ENCODE peak calls at places on chromosomes 11 and 22, in five cellular contexts. One of them, this sample, is unnamed. For H3K9me3 and H3K4me1, the result is how much of the 10 kb centered on the place peaks cover.

GRCh38 chr22:17381237-17381913 is 12.1 kb downstream of the CECR2 start:
- DNase-seq in lower lobe of right lung: no peak
- DNase-seq in cardiac muscle cell: no peak
- DNase-seq in iPS DF 6.9: no peak
- DNase-seq in A549: no peak
- DNase-seq in this sample: no peak

GRCh38 chr22:41927813-41928212 is 1.2 kb upstream of the TNFRSF13C start:
- DNase-seq in iPS DF 6.9: no peak
- DNase-seq in lower lobe of right lung: no peak
- DNase-seq in cardiac muscle cell: no peak
- DNase-seq in A549: no peak
- DNase-seq in this sample: no peak

GRCh38 chr11:71452354-71453020 is 516 bp upstream of the NADSYN1 start:
- DNase-seq in iPS DF 6.9: no peak
- DNase-seq in A549: no peak
- DNase-seq in lower lobe of right lung: peak
- DNase-seq in cardiac muscle cell: peak
- DNase-seq in this sample: peak

GRCh38 chr22:19621372-19622060 is 92.8 kb upstream of the SEPTIN5 start:
- DNase-seq in cardiac muscle cell: no peak
- DNase-seq in iPS DF 6.9: no peak
- DNase-seq in lower lobe of right lung: no peak
- DNase-seq in A549: no peak
- DNase-seq in this sample: no peak

GRCh38 chr22:20728523-20729190 is 45.3 kb upstream of the SERPIND1 start:
- DNase-seq in lower lobe of right lung: no peak
- DNase-seq in A549: no peak
- DNase-seq in cardiac muscle cell: no peak
- DNase-seq in iPS DF 6.9: no peak
- DNase-seq in this sample: no peak

GRCh38 chr11:108733479-108734116 is 68.7 kb downstream of the DDX10 start:
- DNase-seq in iPS DF 6.9: no peak
- DNase-seq in cardiac muscle cell: no peak
- DNase-seq in A549: no peak
- DNase-seq in lower lobe of right lung: no peak
- DNase-seq in this sample: no peak

GRCh38 chr11:58628446-58628845 is 6.0 kb downstream of the CNTF start:
- DNase-seq in lower lobe of right lung: no peak
- DNase-seq in iPS DF 6.9: no peak
- DNase-seq in A549: no peak
- DNase-seq in cardiac muscle cell: no peak
- DNase-seq in this sample: no peak

GRCh38 chr11:2814751-2815150 is 70.8 kb downstream of the CDKN1C start:
- DNase-seq in A549: no peak
- DNase-seq in iPS DF 6.9: no peak
- DNase-seq in cardiac muscle cell: no peak
- DNase-seq in lower lobe of right lung: peak
- DNase-seq in this sample: no peak

GRCh38 chr11:71927813-71928738 is at the start of gene XNDC1N:
- DNase-seq in lower lobe of right lung: peak
- DNase-seq in A549: peak
- DNase-seq in cardiac muscle cell: peak
- DNase-seq in iPS DF 6.9: peak
- DNase-seq in this sample: peak

GRCh38 chr11:11628651-11629050 is 6.8 kb upstream of the GALNT18 start:
- DNase-seq in iPS DF 6.9: no peak
- DNase-seq in lower lobe of right lung: no peak
- DNase-seq in cardiac muscle cell: no peak
- DNase-seq in A549: no peak
- DNase-seq in this sample: no peak

GRCh38 chr11:29161216-29161615 is 855.6 kb downstream of the KCNA4 start:
- DNase-seq in A549: no peak
- DNase-seq in iPS DF 6.9: no peak
- DNase-seq in cardiac muscle cell: no peak
- DNase-seq in lower lobe of right lung: no peak
- DNase-seq in this sample: no peak

GRCh38 chr11:114175706-114176105 is 116.2 kb downstream of the ZBTB16 start:
- DNase-seq in iPS DF 6.9: no peak
- DNase-seq in lower lobe of right lung: no peak
- DNase-seq in cardiac muscle cell: no peak
- DNase-seq in A549: no peak
- DNase-seq in this sample: no peak

GRCh38 chr11:119323532-119324033 is 6.7 kb upstream of the MCAM start:
- DNase-seq in iPS DF 6.9: no peak
- DNase-seq in A549: peak
- DNase-seq in cardiac muscle cell: peak
- DNase-seq in lower lobe of right lung: no peak
- DNase-seq in this sample: peak

GRCh38 chr11:74988541-74989268 is at the start of gene NEU3:
- DNase-seq in lower lobe of right lung: peak
- DNase-seq in A549: peak
- DNase-seq in iPS DF 6.9: peak
- DNase-seq in cardiac muscle cell: peak
- DNase-seq in this sample: peak

GRCh38 chr11:11424696-11425095 is 71.6 kb upstream of the CSNK2A3 start:
- DNase-seq in A549: no peak
- DNase-seq in lower lobe of right lung: no peak
- DNase-seq in iPS DF 6.9: no peak
- DNase-seq in cardiac muscle cell: no peak
- DNase-seq in this sample: no peak

GRCh38 chr11:26578998-26579635 is 7.1 kb upstream of the MUC15 start:
- DNase-seq in iPS DF 6.9: no peak
- DNase-seq in cardiac muscle cell: no peak
- DNase-seq in lower lobe of right lung: no peak
- DNase-seq in A549: no peak
- DNase-seq in this sample: no peak

GRCh38 chr11:78446210-78446609 is 28.6 kb upstream of the GAB2 start:
- DNase-seq in A549: no peak
- DNase-seq in cardiac muscle cell: no peak
- DNase-seq in iPS DF 6.9: no peak
- DNase-seq in lower lobe of right lung: no peak
- DNase-seq in this sample: no peak

GRCh38 chr11:71456294-71456693 is 3.3 kb downstream of the NADSYN1 start:
- DNase-seq in lower lobe of right lung: no peak
- DNase-seq in iPS DF 6.9: no peak
- DNase-seq in A549: no peak
- DNase-seq in cardiac muscle cell: no peak
- DNase-seq in this sample: no peak

GRCh38 chr11:119417726-119418540 is 5.0 kb downstream of the THY1 start:
- DNase-seq in cardiac muscle cell: no peak
- DNase-seq in iPS DF 6.9: no peak
- DNase-seq in A549: no peak
- DNase-seq in lower lobe of right lung: no peak
- DNase-seq in this sample: no peak

GRCh38 chr11:65445604-65446445 is 23.2 kb downstream of the NEAT1 start:
- DNase-seq in iPS DF 6.9: no peak
- DNase-seq in lower lobe of right lung: no peak
- DNase-seq in A549: no peak
- DNase-seq in cardiac muscle cell: no peak
- DNase-seq in this sample: no peak

GRCh38 chr11:95044010-95044409 is 5.2 kb upstream of the KDM4F start:
- DNase-seq in iPS DF 6.9: no peak
- DNase-seq in A549: no peak
- DNase-seq in cardiac muscle cell: no peak
- DNase-seq in lower lobe of right lung: no peak
- DNase-seq in this sample: no peak

GRCh38 chr11:31636983-31637382 is 127.4 kb downstream of the ELP4 start:
- DNase-seq in iPS DF 6.9: no peak
- DNase-seq in cardiac muscle cell: no peak
- DNase-seq in A549: no peak
- DNase-seq in lower lobe of right lung: no peak
- DNase-seq in this sample: no peak

GRCh38 chr11:107182983-107183382 is 164.7 kb upstream of the GUCY1A2 start:
- DNase-seq in A549: no peak
- DNase-seq in lower lobe of right lung: no peak
- DNase-seq in iPS DF 6.9: no peak
- DNase-seq in cardiac muscle cell: no peak
- DNase-seq in this sample: no peak

GRCh38 chr11:128953151-128953550 is 10.5 kb upstream of the TP53AIP1 start:
- DNase-seq in lower lobe of right lung: no peak
- DNase-seq in A549: no peak
- DNase-seq in iPS DF 6.9: no peak
- DNase-seq in cardiac muscle cell: no peak
- DNase-seq in this sample: no peak

GRCh38 chr11:1161410-1162152 is 3.8 kb downstream of the MUC5AC start:
- DNase-seq in iPS DF 6.9: no peak
- DNase-seq in cardiac muscle cell: no peak
- DNase-seq in lower lobe of right lung: no peak
- DNase-seq in A549: no peak
- DNase-seq in this sample: no peak

GRCh38 chr11:73463359-73463758 is 87.2 kb downstream of the RELT start:
- DNase-seq in cardiac muscle cell: no peak
- DNase-seq in iPS DF 6.9: no peak
- DNase-seq in lower lobe of right lung: no peak
- DNase-seq in A549: peak
- DNase-seq in this sample: no peak

GRCh38 chr11:133710241-133710640 is 135.1 kb downstream of the SPATA19 start:
- DNase-seq in lower lobe of right lung: no peak
- DNase-seq in iPS DF 6.9: no peak
- DNase-seq in cardiac muscle cell: no peak
- DNase-seq in A549: no peak
- DNase-seq in this sample: no peak

GRCh38 chr11:35664977-35665441 is 2.4 kb downstream of the TRIM44 start:
- DNase-seq in lower lobe of right lung: no peak
- DNase-seq in cardiac muscle cell: no peak
- DNase-seq in A549: peak
- DNase-seq in iPS DF 6.9: no peak
- DNase-seq in this sample: no peak

GRCh38 chr11:74535371-74536118 is 42.0 kb upstream of the LIPT2 start:
- DNase-seq in iPS DF 6.9: no peak
- DNase-seq in A549: no peak
- DNase-seq in lower lobe of right lung: no peak
- DNase-seq in cardiac muscle cell: no peak
- DNase-seq in this sample: no peak

GRCh38 chr22:23183107-23183698 is 2.9 kb downstream of the BCR start:
- DNase-seq in cardiac muscle cell: peak
- DNase-seq in lower lobe of right lung: peak
- DNase-seq in iPS DF 6.9: peak
- DNase-seq in A549: no peak
- DNase-seq in this sample: no peak

GRCh38 chr11:87137711-87138110 is 100.0 kb downstream of the TMEM135 start:
- DNase-seq in A549: no peak
- DNase-seq in cardiac muscle cell: no peak
- DNase-seq in lower lobe of right lung: no peak
- DNase-seq in iPS DF 6.9: no peak
- DNase-seq in this sample: no peak

GRCh38 chr11:61092280-61092766 is 10.0 kb upstream of the CD5 start:
- DNase-seq in lower lobe of right lung: no peak
- DNase-seq in iPS DF 6.9: no peak
- DNase-seq in cardiac muscle cell: no peak
- DNase-seq in A549: no peak
- DNase-seq in this sample: no peak

GRCh38 chr22:43273902-43274484 is 69.2 kb downstream of the SCUBE1 start:
- DNase-seq in lower lobe of right lung: no peak
- DNase-seq in cardiac muscle cell: peak
- DNase-seq in iPS DF 6.9: no peak
- DNase-seq in A549: peak
- DNase-seq in this sample: no peak

GRCh38 chr11:44854146-44854545 is 96.5 kb downstream of the TP53I11 start:
- DNase-seq in A549: no peak
- DNase-seq in iPS DF 6.9: no peak
- DNase-seq in lower lobe of right lung: no peak
- DNase-seq in cardiac muscle cell: no peak
- DNase-seq in this sample: no peak

GRCh38 chr11:44853674-44854073 is 97.0 kb downstream of the TP53I11 start:
- DNase-seq in lower lobe of right lung: no peak
- DNase-seq in cardiac muscle cell: no peak
- DNase-seq in iPS DF 6.9: no peak
- DNase-seq in A549: no peak
- DNase-seq in this sample: no peak

GRCh38 chr11:44851496-44851895 is 99.2 kb downstream of the TP53I11 start:
- DNase-seq in lower lobe of right lung: no peak
- DNase-seq in iPS DF 6.9: no peak
- DNase-seq in cardiac muscle cell: no peak
- DNase-seq in A549: no peak
- DNase-seq in this sample: no peak

GRCh38 chr11:44852952-44853351 is 97.7 kb downstream of the TP53I11 start:
- DNase-seq in cardiac muscle cell: no peak
- DNase-seq in A549: no peak
- DNase-seq in iPS DF 6.9: no peak
- DNase-seq in lower lobe of right lung: no peak
- DNase-seq in this sample: no peak

GRCh38 chr11:44852159-44852707 is 98.5 kb downstream of the TP53I11 start:
- DNase-seq in cardiac muscle cell: no peak
- DNase-seq in lower lobe of right lung: no peak
- DNase-seq in A549: no peak
- DNase-seq in iPS DF 6.9: no peak
- DNase-seq in this sample: no peak
- H3K9me3 ChIP-seq in cardiac muscle cell: under half
- H3K9me3 ChIP-seq in lower lobe of right lung: under half
- H3K9me3 ChIP-seq in A549: under half
- H3K9me3 ChIP-seq in iPS DF 6.9: under half
- H3K9me3 ChIP-seq in this sample: under half

GRCh38 chr22:29903371-29903770 is 20.4 kb downstream of the MTMR3 start:
- DNase-seq in iPS DF 6.9: no peak
- DNase-seq in cardiac muscle cell: no peak
- DNase-seq in A549: no peak
- DNase-seq in lower lobe of right lung: no peak
- DNase-seq in this sample: no peak
- H3K27ac ChIP-seq in iPS DF 6.9: no peak
- H3K27ac ChIP-seq in cardiac muscle cell: no peak
- H3K27ac ChIP-seq in A549: no peak
- H3K27ac ChIP-seq in lower lobe of right lung: no peak
- H3K27ac ChIP-seq in this sample: no peak

GRCh38 chr11:33751878-33752277 is 15.7 kb upstream of the CD59 start:
- DNase-seq in iPS DF 6.9: no peak
- DNase-seq in A549: no peak
- DNase-seq in cardiac muscle cell: no peak
- DNase-seq in lower lobe of right lung: no peak
- DNase-seq in this sample: no peak
- H3K4me1 ChIP-seq in iPS DF 6.9: under half
- H3K4me1 ChIP-seq in A549: under half
- H3K4me1 ChIP-seq in cardiac muscle cell: under half
- H3K4me1 ChIP-seq in lower lobe of right lung: under half
- H3K4me1 ChIP-seq in this sample: under half

DNA sequence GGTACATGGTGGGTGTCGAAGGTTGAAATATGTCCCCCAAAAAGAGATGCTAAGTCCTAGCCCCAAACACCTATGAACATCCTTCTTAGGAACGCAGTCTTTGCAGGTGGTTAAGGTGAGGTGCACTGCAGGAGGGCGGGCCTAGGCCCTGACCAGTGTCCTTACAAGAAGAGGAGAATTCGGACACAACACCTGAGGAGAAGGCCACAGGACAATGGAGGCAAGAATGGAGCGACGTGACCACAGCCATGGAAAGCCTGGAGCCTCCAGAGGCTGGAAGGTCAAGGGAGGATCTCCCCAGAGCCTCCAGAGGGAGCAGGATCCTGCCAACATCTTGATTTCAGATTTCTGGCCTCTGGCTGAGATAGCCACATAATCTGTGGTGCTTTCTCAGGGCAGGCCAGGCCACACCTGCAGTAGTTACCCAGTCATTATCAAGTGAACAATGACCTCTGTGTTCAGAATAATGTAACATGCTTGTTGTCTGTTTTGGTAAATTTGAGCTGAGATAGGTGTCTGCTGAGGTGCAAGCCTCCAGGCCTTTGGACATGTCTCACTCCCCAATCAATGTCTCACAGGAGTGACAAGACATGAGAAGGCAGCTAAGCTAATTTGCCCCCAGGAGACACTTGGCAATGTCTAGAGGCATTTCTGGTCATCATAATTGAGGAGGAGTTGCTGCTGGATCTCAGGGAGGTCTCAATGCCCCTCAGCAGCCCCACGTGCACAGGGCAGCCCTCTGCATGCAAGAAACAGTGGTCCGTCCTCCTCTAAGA is 498.9 kb downstream of the BRD1 start:
- DNase-seq in iPS DF 6.9: no peak
- DNase-seq in lower lobe of right lung: no peak
- DNase-seq in A549: no peak
- DNase-seq in cardiac muscle cell: no peak
- DNase-seq in this sample: no peak
- H3K9me3 ChIP-seq in iPS DF 6.9: under half
- H3K9me3 ChIP-seq in lower lobe of right lung: under half
- H3K9me3 ChIP-seq in A549: under half
- H3K9me3 ChIP-seq in cardiac muscle cell: under half
- H3K9me3 ChIP-seq in this sample: under half

This sample was measured in CD8-positive, alpha-beta memory T cell.